ENCODE peak calls at places on chromosomes 2 and 18, in nine cellular contexts. D is sigmoid colon, W is ovary, R is tibial nerve, Z is A549, Q is transverse colon, K is K562, L is stomach, G is SK-N-SH. M is an unnamed sample.

GRCh38 chr2:86087936-86088850 is 17.5 kb downstream of the POLR1A start:
- DNase-seq in R (no peak), L (no peak), W (no peak), Q (no peak), D (no peak), Z (peak; percentile 43), K (no peak), G (peak; percentile 49), M (no peak)

GRCh38 chr2:20080839-20081348 is 29.5 kb upstream of the LAPTM4A start:
- DNase-seq in R (no peak), D (no peak), W (peak; percentile 55), L (no peak), Z (no peak), Q (no peak), G (no peak), K (peak; percentile 48), M (no peak)

GRCh38 chr2:60830991-60831390 is 50.4 kb upstream of the REL start:
- DNase-seq in D (no peak), L (no peak), R (no peak), Q (no peak), G (no peak), W (no peak), K (no peak), Z (no peak), M (no peak)

GRCh38 chr2:241815477-241816430 is 6.8 kb downstream of the NEU4 start:
- DNase-seq in K (no peak), G (peak; percentile 29), Z (no peak), L (no peak), D (peak; percentile 61), Q (no peak), W (peak; percentile 32), R (peak; percentile 9), M (peak; percentile 60)

GRCh38 chr18:2985628-2986027 is 27.3 kb downstream of the LPIN2 start:
- DNase-seq in D (no peak), W (no peak), G (no peak), Z (no peak), R (no peak), Q (no peak), L (no peak), K (peak; percentile 56), M (no peak)

GRCh38 chr18:2223859-2224258 is 347.4 kb downstream of the METTL4 start:
- DNase-seq in R (no peak), Q (no peak), K (peak; percentile 61), G (no peak), Z (no peak), L (no peak), W (no peak), D (no peak), M (no peak)

GRCh38 chr18:80159713-80160636 is 50.9 kb downstream of the ADNP2 start:
- DNase-seq in L (no peak), Z (no peak), Q (no peak), K (no peak), W (peak; percentile 70), G (no peak), D (no peak), R (no peak), M (no peak)

GRCh38 chr2:149817206-149817605 is 229.6 kb upstream of the MMADHC start:
- DNase-seq in K (no peak), W (no peak), Z (no peak), D (no peak), R (no peak), G (no peak), Q (no peak), L (no peak), M (no peak)

GRCh38 chr2:144567745-144568144 is 47.8 kb upstream of the ZEB2 start:
- DNase-seq in Z (no peak), G (no peak), W (no peak), L (no peak), Q (no peak), R (no peak), K (no peak), D (no peak), M (no peak)

GRCh38 chr2:86791574-86791973 is 861 bp upstream of the CD8A start:
- DNase-seq in D (no peak), Q (no peak), L (no peak), R (no peak), W (no peak), G (peak; percentile 27), Z (no peak), K (no peak), M (no peak)

GRCh38 chr2:18398833-18399232 is 161.6 kb downstream of the RDH14 start:
- DNase-seq in L (no peak), G (no peak), Q (no peak), W (no peak), Z (no peak), D (peak; percentile 71), R (no peak), K (no peak), M (no peak)

GRCh38 chr2:180497621-180498152 is 482.7 kb upstream of the UBE2E3 start:
- DNase-seq in L (no peak), W (no peak), G (no peak), Q (no peak), K (no peak), R (no peak), Z (no peak), D (no peak), M (no peak)

GRCh38 chr2:73986085-73986680 is 1.5 kb downstream of the TET3 start:
- DNase-seq in D (no peak), R (no peak), Z (no peak), W (no peak), Q (no peak), G (no peak), L (peak; percentile 40), K (no peak), M (no peak)

GRCh38 chr18:36811955-36812354 is 16.8 kb downstream of the TPGS2 start:
- DNase-seq in R (no peak), Q (no peak), Z (no peak), L (no peak), W (no peak), D (no peak), G (no peak), K (no peak), M (no peak)

GRCh38 chr2:437180-437579 is 149.3 kb upstream of the ALKAL2 start:
- DNase-seq in W (no peak), L (no peak), D (no peak), Q (no peak), G (no peak), R (no peak), K (no peak), Z (no peak), M (no peak)

DNA sequence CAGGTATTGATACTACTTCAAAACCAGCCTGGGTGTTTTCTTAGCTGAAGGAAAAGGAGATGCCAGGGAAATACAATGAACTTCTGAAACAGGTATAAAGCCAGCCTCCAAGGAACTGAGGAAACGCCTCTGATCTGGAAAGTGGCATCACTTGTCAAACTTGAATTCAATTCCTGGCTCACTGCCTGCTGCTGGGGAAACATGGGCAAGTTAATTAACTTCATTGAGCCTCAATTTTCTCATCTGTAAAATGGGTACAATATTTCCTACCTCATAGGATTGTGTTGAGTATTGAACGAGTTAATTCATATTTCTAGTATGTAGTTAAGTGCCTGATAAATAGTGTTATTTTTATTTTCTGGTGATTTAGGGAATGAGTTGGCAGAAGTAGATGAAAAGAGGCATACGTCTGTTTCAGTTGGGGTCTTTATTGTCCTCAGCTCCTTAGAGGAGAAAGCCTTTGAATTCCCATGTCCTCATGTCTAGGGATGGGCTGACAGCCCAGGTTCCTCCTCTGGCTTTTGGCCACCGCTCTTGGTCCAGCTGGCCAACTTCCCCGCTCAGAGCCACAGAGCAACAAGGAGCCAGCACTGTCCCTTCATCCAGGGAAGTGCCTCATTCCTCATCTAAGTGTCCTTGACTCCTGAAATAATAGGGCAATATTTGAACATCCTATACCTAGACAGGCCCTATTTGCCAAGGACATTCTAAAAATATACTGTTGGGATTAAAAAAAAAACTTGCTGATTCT is 210.5 kb upstream of the GATA6 start:
- DNase-seq in D (no peak), L (peak; percentile 57), Q (no peak), K (no peak), G (no peak), R (no peak), W (peak; percentile 57), Z (no peak), M (no peak)
- TF ChIP-seq EP300 in D (no peak), L (no peak), Q (no peak), K (no peak), G (no peak), R (no peak), W (no peak), Z (no peak), M (no peak)

DNA sequence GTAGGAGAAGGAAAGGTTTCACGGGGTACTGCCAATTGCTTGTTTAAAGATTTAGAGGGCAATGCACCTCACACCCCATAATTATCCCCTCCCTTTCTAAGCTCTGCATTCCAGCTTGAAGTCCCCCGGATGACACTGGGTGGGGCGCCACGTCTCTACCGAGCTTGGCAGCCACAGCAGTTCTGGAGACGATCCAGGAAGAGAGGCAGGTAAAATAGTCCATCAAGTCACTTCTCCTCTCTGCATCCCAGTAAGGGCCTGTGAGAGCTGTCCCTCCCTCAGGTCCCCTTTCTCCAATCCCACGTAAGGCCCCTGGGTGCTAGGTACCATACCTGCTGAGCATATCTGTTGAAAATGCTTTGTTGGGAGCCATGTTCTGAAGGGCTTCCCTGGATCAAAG is 65.7 kb downstream of the CAPN13 start:
- DNase-seq in R (no peak), K (no peak), Q (no peak), W (no peak), L (no peak), G (no peak), Z (no peak), D (peak; percentile 29), M (no peak)
- TF ChIP-seq EP300 in R (no peak), K (no peak), Q (no peak), W (no peak), L (no peak), G (no peak), Z (no peak), D (no peak), M (no peak)

GRCh38 chr18:64202229-64202835 is 53.4 kb upstream of the LINC00305 start:
- DNase-seq in L (no peak), G (no peak), W (no peak), R (no peak), Q (no peak), K (no peak), Z (no peak), D (no peak), M (no peak)
- TF ChIP-seq EP300 in L (no peak), G (no peak), W (no peak), R (no peak), Q (no peak), K (no peak), Z (no peak), D (no peak), M (no peak)

GRCh38 chr2:67213270-67213670 is 183.9 kb upstream of the ETAA1 start:
- DNase-seq in L (no peak), Z (no peak), K (no peak), R (no peak), Q (no peak), G (peak; percentile 43), D (peak; percentile 53), W (no peak), M (no peak)

GRCh38 chr2:67213677-67214402 is 183.3 kb upstream of the ETAA1 start:
- DNase-seq in G (peak; percentile 41), K (no peak), D (no peak), Q (no peak), W (no peak), Z (no peak), R (no peak), L (no peak), M (no peak)

GRCh38 chr2:67210430-67210829 is 186.7 kb upstream of the ETAA1 start:
- DNase-seq in W (no peak), K (no peak), Q (no peak), G (no peak), R (no peak), L (no peak), D (no peak), Z (no peak), M (no peak)

GRCh38 chr2:67204349-67204748 is 192.8 kb upstream of the ETAA1 start:
- DNase-seq in D (no peak), K (no peak), Z (no peak), L (no peak), Q (no peak), W (no peak), R (no peak), G (no peak), M (no peak)

GRCh38 chr2:67209107-67209506 is 188.0 kb upstream of the ETAA1 start:
- DNase-seq in D (no peak), W (no peak), G (no peak), R (no peak), K (no peak), Q (no peak), L (no peak), Z (no peak), M (no peak)
- TF ChIP-seq EP300 in D (no peak), W (no peak), G (no peak), R (no peak), K (no peak), Q (no peak), L (no peak), Z (no peak), M (no peak)

M was measured in suprapubic skin.